ENCODE peak calls at places on chromosome 20, in four cellular contexts. S is Right ventricle myocardium superior, C is stromal cell of bone marrow, I is neural crest cell. Z is an unnamed sample.

GRCh38 chr20:63054103-63054474 is 47.3 kb upstream of the BHLHE23 start:
- DNase-seq in S (no peak), C (no peak), I (no peak), Z (peak; percentile 37)

GRCh38 chr20:2804921-2805681 is 4.7 kb upstream of the CPXM1 start:
- DNase-seq in S (no peak), C (no peak), I (no peak), Z (no peak)

GRCh38 chr20:32979201-32979998 is 24.8 kb downstream of the SUN5 start:
- DNase-seq in S (no peak), C (no peak), I (no peak), Z (no peak)

GRCh38 chr20:2756056-2756611 is 44.3 kb downstream of the CPXM1 start:
- DNase-seq in S (no peak), C (no peak), I (peak; percentile 45), Z (no peak)

GRCh38 chr20:45049904-45050471 is 50.9 kb downstream of the KCNS1 start:
- DNase-seq in S (no peak), C (no peak), I (peak; percentile 16), Z (no peak)

GRCh38 chr20:58071500-58071804 is 157.0 kb downstream of the ANKRD60 start:
- DNase-seq in S (no peak), C (no peak), I (no peak), Z (no peak)

GRCh38 chr20:21395666-21396044 is 1.7 kb downstream of the NKX2-4 start:
- DNase-seq in S (peak; percentile 37), C (no peak), I (no peak), Z (peak; percentile 60)

GRCh38 chr20:20248620-20249200 is 119.2 kb upstream of the INSM1 start:
- DNase-seq in S (no peak), C (no peak), I (no peak), Z (no peak)

GRCh38 chr20:63288581-63289251 is 4.3 kb upstream of the COL20A1 start:
- DNase-seq in S (no peak), C (no peak), I (no peak), Z (peak; percentile 72)

GRCh38 chr20:63097336-63097831 is 90.6 kb upstream of the BHLHE23 start:
- DNase-seq in S (peak; percentile 30), C (no peak), I (no peak), Z (peak; percentile 74)

GRCh38 chr20:51995551-51995951 is 193.2 kb upstream of the SALL4 start:
- DNase-seq in S (no peak), C (no peak), I (no peak), Z (no peak)

GRCh38 chr20:5658897-5659296 is 91.3 kb upstream of the SHLD1 start:
- DNase-seq in S (peak; percentile 75), C (peak; percentile 91), I (peak; percentile 9), Z (peak; percentile 78)

GRCh38 chr20:52191132-52191435 is 495 bp downstream of the ZFP64 start:
- DNase-seq in S (no peak), C (peak; percentile 15), I (no peak), Z (peak; percentile 71)

GRCh38 chr20:60222497-60222896 is 264.3 kb downstream of the CDH26 start:
- DNase-seq in S (no peak), C (no peak), I (no peak), Z (no peak)

GRCh38 chr20:41428285-41428684 is 61.7 kb upstream of the EMILIN3 start:
- DNase-seq in S (no peak), C (no peak), I (no peak), Z (no peak)

GRCh38 chr20:43096471-43096870 is 93.2 kb downstream of the PTPRT start:
- DNase-seq in S (no peak), C (no peak), I (no peak), Z (no peak)

GRCh38 chr20:48574383-48574782 is 253.4 kb downstream of the PREX1 start:
- DNase-seq in S (no peak), C (no peak), I (no peak), Z (no peak)

GRCh38 chr20:37669062-37669772 is 24.6 kb upstream of the CTNNBL1 start:
- DNase-seq in S (no peak), C (no peak), I (no peak), Z (no peak)

GRCh38 chr20:33914871-33915270 is 78.8 kb upstream of the RALY start:
- DNase-seq in S (no peak), C (no peak), I (no peak), Z (no peak)

GRCh38 chr20:4102381-4102780 is 87.0 kb upstream of the RNF24 start:
- DNase-seq in S (no peak), C (no peak), I (no peak), Z (no peak)

Z was measured in kidney.